ENCODE peak calls at places on chromosomes 13 and 19, in seven cellular contexts. W is fibroblast of lung; Q is stimulated activated CD8-positive, alpha-beta memory T cell treated with anti-CD3 and anti-CD28 coated beads, Interleukin-15, amount 100 ng/mL, for 24 hours; L is endothelial cell; I is progenitor cell of endocrine pancreas; T is H4; N is activated CD8-positive, alpha-beta memory T cell treated with anti-CD3 and anti-CD28 coated beads, Interleukin-2, amount 10 ng/mL, durations not matched to agents 7 days and 5 days. A is an unnamed sample.

GRCh38 chr19:39409207-39409885 is 2.7 kb downstream of the ZFP36 start:
- DNase-seq in W (no peak), L (peak), Q (peak), T (peak), I (peak), N (peak), A (peak)

GRCh38 chr13:31352467-31352866 is 152.7 kb downstream of the B3GLCT start:
- DNase-seq in T (no peak), I (no peak), Q (no peak), W (no peak), N (no peak), L (no peak), A (no peak)

GRCh38 chr13:74574964-74575728 is 440.9 kb upstream of the KLF12 start:
- DNase-seq in N (no peak), L (peak), T (no peak), Q (no peak), W (no peak), I (no peak), A (no peak)

GRCh38 chr19:13060233-13060963 is 42.3 kb downstream of the LYL1 start:
- DNase-seq in L (no peak), Q (no peak), T (peak), W (peak), N (no peak), I (peak), A (peak)

GRCh38 chr19:35027851-35028599 is 2.2 kb upstream of the SCN1B start:
- DNase-seq in T (peak), N (no peak), Q (no peak), I (no peak), W (peak), L (no peak), A (no peak)

GRCh38 chr19:39926170-39926755 is 8.2 kb downstream of the FCGBP start:
- DNase-seq in Q (no peak), W (no peak), T (no peak), I (no peak), N (peak), L (no peak), A (no peak)

GRCh38 chr13:109644956-109645355 is 141.4 kb downstream of the IRS2 start:
- DNase-seq in Q (no peak), N (no peak), T (no peak), I (no peak), L (no peak), W (no peak), A (no peak)

GRCh38 chr13:37918116-37919100 is 48.8 kb upstream of the TRPC4 start:
- DNase-seq in T (no peak), L (no peak), Q (no peak), N (no peak), W (no peak), I (no peak), A (no peak)

GRCh38 chr19:58572818-58573657 is at the start of gene MZF1:
- DNase-seq in L (peak), I (peak), W (peak), Q (peak), N (peak), T (peak), A (peak)

GRCh38 chr13:97125051-97125809 is 96.9 kb upstream of the MBNL2 start:
- DNase-seq in W (peak), I (no peak), Q (no peak), N (no peak), T (peak), L (no peak), A (peak)

GRCh38 chr13:51148952-51149573 is 38.0 kb upstream of the C13orf42 start:
- DNase-seq in Q (no peak), I (no peak), L (peak), T (no peak), W (peak), N (no peak), A (peak)

GRCh38 chr19:56842421-56842820 is 1.9 kb upstream of the PEG3 start:
- DNase-seq in L (no peak), W (no peak), N (no peak), Q (no peak), I (no peak), T (no peak), A (no peak)

GRCh38 chr13:29918845-29919244 is 68.4 kb upstream of the UBL3 start:
- DNase-seq in I (no peak), W (peak), Q (no peak), T (no peak), N (no peak), L (no peak), A (peak)

GRCh38 chr19:2332341-2333026 is 4.0 kb downstream of the SPPL2B start:
- DNase-seq in Q (no peak), N (peak), L (no peak), T (no peak), W (no peak), I (no peak), A (no peak)

GRCh38 chr19:16520074-16520973 is 21.9 kb downstream of the CHERP start:
- DNase-seq in I (no peak), T (no peak), W (no peak), L (no peak), Q (no peak), N (no peak), A (no peak)

GRCh38 chr13:103272770-103273169 is 206.6 kb upstream of the SLC10A2 start:
- DNase-seq in I (no peak), W (peak), Q (no peak), N (no peak), T (no peak), L (no peak), A (no peak)

GRCh38 chr13:82766732-82767321 is 1115.4 kb downstream of the SLITRK1 start:
- DNase-seq in N (no peak), W (no peak), Q (no peak), T (no peak), I (no peak), L (no peak), A (no peak)

GRCh38 chr19:3450796-3451411 is 29.4 kb downstream of the SMIM24 start:
- DNase-seq in L (no peak), T (peak), I (no peak), Q (no peak), W (peak), N (peak), A (peak)

GRCh38 chr19:49347835-49348234 is 12.6 kb downstream of the CD37 start:
- DNase-seq in N (no peak), I (no peak), W (peak), Q (no peak), L (no peak), T (peak), A (peak)

GRCh38 chr19:50562996-50563395 is 5.2 kb downstream of the LRRC4B start:
- DNase-seq in L (no peak), I (no peak), T (no peak), N (no peak), Q (no peak), W (no peak), A (no peak)

GRCh38 chr13:94291631-94292322 is 187.7 kb downstream of the DCT start:
- DNase-seq in Q (no peak), L (no peak), W (no peak), T (no peak), N (no peak), I (no peak), A (no peak)

GRCh38 chr13:95882121-95882520 is 171.1 kb downstream of the UGGT2 start:
- DNase-seq in T (no peak), L (no peak), Q (no peak), I (no peak), N (no peak), W (no peak), A (no peak)

GRCh38 chr19:5023128-5023571 is 54.2 kb downstream of the KDM4B start:
- DNase-seq in N (no peak), W (no peak), I (no peak), Q (no peak), L (no peak), T (no peak), A (no peak)

GRCh38 chr13:20353973-20354372 is 121.9 kb upstream of the GJB6 start:
- DNase-seq in N (no peak), L (no peak), W (peak), I (no peak), T (peak), Q (no peak), A (peak)

GRCh38 chr19:35712910-35713845 is 4.6 kb upstream of the KMT2B start:
- DNase-seq in Q (peak), I (no peak), T (no peak), N (peak), W (no peak), L (no peak), A (no peak)

GRCh38 chr13:56378566-56378965 is 762.2 kb upstream of the PRR20A start:
- DNase-seq in L (no peak), W (no peak), I (no peak), N (no peak), T (no peak), Q (no peak), A (no peak)

GRCh38 chr19:11612816-11613511 is 15.7 kb downstream of the ZNF627 start:
- DNase-seq in N (no peak), L (no peak), I (no peak), T (no peak), W (no peak), Q (no peak), A (no peak)

GRCh38 chr19:47429140-47429793 is 9.9 kb upstream of the MEIS3 start:
- DNase-seq in L (no peak), I (no peak), W (no peak), T (no peak), N (no peak), Q (no peak), A (no peak)

GRCh38 chr19:47679922-47680857 is 33.0 kb upstream of the EHD2 start:
- DNase-seq in Q (no peak), I (no peak), W (no peak), N (no peak), T (no peak), L (no peak), A (no peak)

GRCh38 chr19:54191671-54192453 is 754 bp downstream of the TSEN34 start:
- DNase-seq in T (no peak), W (no peak), I (no peak), Q (no peak), L (no peak), N (no peak), A (peak)

GRCh38 chr19:31255174-31255862 is 93.9 kb downstream of the TSHZ3 start:
- DNase-seq in Q (no peak), N (peak), T (no peak), W (no peak), L (no peak), I (no peak), A (no peak)

GRCh38 chr13:86155756-86156155 is 356.5 kb upstream of the SLITRK6 start:
- DNase-seq in L (no peak), T (no peak), W (no peak), I (no peak), Q (no peak), N (no peak), A (no peak)

GRCh38 chr19:2798733-2799132 is 13.4 kb downstream of the THOP1 start:
- DNase-seq in Q (no peak), W (no peak), I (no peak), L (no peak), T (no peak), N (no peak), A (no peak)

GRCh38 chr13:110625771-110626321 is 10.5 kb downstream of the NAXD start:
- DNase-seq in Q (no peak), T (no peak), I (no peak), N (no peak), L (no peak), W (no peak), A (no peak)

GRCh38 chr13:71605744-71606143 is 261.3 kb downstream of the DACH1 start:
- DNase-seq in L (no peak), I (no peak), Q (no peak), T (no peak), N (no peak), W (no peak), A (no peak)

GRCh38 chr13:39676315-39676876 is 20.9 kb downstream of the COG6 start:
- DNase-seq in N (no peak), I (no peak), T (no peak), L (no peak), W (peak), Q (no peak), A (peak)

GRCh38 chr13:88068975-88069374 is 397.8 kb downstream of the SLITRK5 start:
- DNase-seq in Q (no peak), N (no peak), I (no peak), L (peak), T (peak), W (no peak), A (no peak)

GRCh38 chr13:94352057-94352456 is 127.4 kb downstream of the DCT start:
- DNase-seq in L (no peak), N (no peak), Q (no peak), I (no peak), W (no peak), T (no peak), A (peak)